ENCODE peak calls at places on chromosomes 13 and 19, in eight cellular contexts. F is NAMALWA; R is body of pancreas; H is activated naive CD8-positive, alpha-beta T cell treated with anti-CD3 and anti-CD28 coated beads, Interleukin-2, amount 50 U/mL, for 24 hours; E is nucleus accumbens; C is stimulated activated CD8-positive, alpha-beta memory T cell treated with anti-CD3 and anti-CD28 coated beads, Interleukin-15, amount 100 ng/mL, for 1 hour; D is hepatic stellate cell; K is CD8-positive, alpha-beta T cell. N is an unnamed sample.

GRCh38 chr13:21849323-21849722 is 178.4 kb downstream of the FGF9 start:
- DNase-seq in F (peak), R (peak), H (peak), E (no peak), C (no peak), D (no peak), K (no peak), N (no peak)

GRCh38 chr13:112892759-112893569 is 76.0 kb upstream of the MCF2L start:
- DNase-seq in F (peak), R (peak), H (no peak), E (no peak), C (no peak), D (no peak), K (no peak), N (no peak)

GRCh38 chr13:24995225-24995804 is 100.6 kb upstream of the PABPC3 start:
- DNase-seq in F (peak), R (peak), H (peak), E (peak), C (peak), D (peak), K (peak), N (peak)

GRCh38 chr13:51243832-51244231 is 21.6 kb downstream of the FAM124A start:
- DNase-seq in F (no peak), R (no peak), H (no peak), E (no peak), C (no peak), D (no peak), K (no peak), N (no peak)

GRCh38 chr13:20114066-20114465 is 46.8 kb downstream of the GJA3 start:
- DNase-seq in F (no peak), R (no peak), H (no peak), E (no peak), C (no peak), D (no peak), K (no peak), N (no peak)

GRCh38 chr19:35722461-35722860 is 4.7 kb downstream of the KMT2B start:
- DNase-seq in F (no peak), R (no peak), H (no peak), E (no peak), C (no peak), D (no peak), K (no peak), N (no peak)

GRCh38 chr13:26557393-26558073 is at the start of gene WASF3:
- DNase-seq in F (no peak), R (peak), H (peak), E (peak), C (no peak), D (peak), K (peak), N (peak)

GRCh38 chr13:36601186-36601585 is 72.6 kb upstream of the SERTM1 start:
- DNase-seq in F (no peak), R (no peak), H (no peak), E (no peak), C (no peak), D (no peak), K (no peak), N (no peak)

GRCh38 chr13:79986890-79987289 is 354.0 kb downstream of the SPRY2 start:
- DNase-seq in F (no peak), R (no peak), H (no peak), E (no peak), C (no peak), D (no peak), K (no peak), N (no peak)

GRCh38 chr19:47729799-47730520 is 15.4 kb upstream of the NOP53 start:
- DNase-seq in F (no peak), R (peak), H (peak), E (no peak), C (no peak), D (peak), K (peak), N (no peak)

GRCh38 chr13:77986699-77987098 is 68.1 kb upstream of the EDNRB start:
- DNase-seq in F (no peak), R (no peak), H (no peak), E (no peak), C (no peak), D (no peak), K (no peak), N (no peak)

GRCh38 chr13:37647038-37647650 is 48.6 kb upstream of the POSTN start:
- DNase-seq in F (no peak), R (no peak), H (no peak), E (no peak), C (no peak), D (no peak), K (no peak), N (no peak)

GRCh38 chr13:75258159-75258782 is 223.7 kb downstream of the TBC1D4 start:
- DNase-seq in F (peak), R (no peak), H (no peak), E (no peak), C (no peak), D (peak), K (no peak), N (no peak)

GRCh38 chr19:46646402-46646801 is 10.4 kb upstream of the GNG8 start:
- DNase-seq in F (no peak), R (no peak), H (no peak), E (no peak), C (no peak), D (no peak), K (no peak), N (no peak)

GRCh38 chr13:80173224-80173623 is 167.7 kb downstream of the SPRY2 start:
- DNase-seq in F (no peak), R (peak), H (no peak), E (no peak), C (no peak), D (no peak), K (no peak), N (peak)

N was measured in putamen.